ENCODE peak calls at places on chromosomes 7 and 10, in four cellular contexts. Q is dorsolateral prefrontal cortex, H is mammary epithelial cell, M is GM23338. T is an unnamed sample.

GRCh38 chr10:112587709-112588108 is 140.7 kb downstream of the VTI1A start:
- DNase-seq in M (peak; percentile 47), Q (no peak), H (no peak), T (no peak)

GRCh38 chr10:33798754-33799153 is 464.3 kb upstream of the NRP1 start:
- DNase-seq in Q (no peak), H (no peak), M (no peak), T (no peak)

GRCh38 chr10:53401536-53401935 is 629.0 kb upstream of the MBL2 start:
- DNase-seq in H (no peak), M (no peak), Q (no peak), T (no peak)

GRCh38 chr7:32150039-32150438 is 79.8 kb upstream of the PDE1C start:
- DNase-seq in H (no peak), Q (no peak), M (no peak), T (no peak)

GRCh38 chr10:53314856-53315255 is 542.3 kb upstream of the MBL2 start:
- DNase-seq in H (peak; percentile 87), Q (no peak), M (peak; percentile 8), T (peak; percentile 93)

GRCh38 chr7:28986723-28987122 is 28.6 kb upstream of the TRIL start:
- DNase-seq in M (no peak), H (no peak), Q (no peak), T (peak; percentile 46)

GRCh38 chr7:85186521-85187241 is at the start of gene SEMA3D:
- DNase-seq in M (peak; percentile 90), Q (peak; percentile 59), H (peak; percentile 86), T (peak; percentile 48)

GRCh38 chr7:118802726-118803125 is 578.2 kb downstream of the ANKRD7 start:
- DNase-seq in M (no peak), Q (no peak), H (no peak), T (no peak)

GRCh38 chr7:73519867-73520672 is 2.0 kb downstream of the BAZ1B start:
- DNase-seq in M (no peak), Q (no peak), H (peak; percentile 4), T (no peak)

DNA sequence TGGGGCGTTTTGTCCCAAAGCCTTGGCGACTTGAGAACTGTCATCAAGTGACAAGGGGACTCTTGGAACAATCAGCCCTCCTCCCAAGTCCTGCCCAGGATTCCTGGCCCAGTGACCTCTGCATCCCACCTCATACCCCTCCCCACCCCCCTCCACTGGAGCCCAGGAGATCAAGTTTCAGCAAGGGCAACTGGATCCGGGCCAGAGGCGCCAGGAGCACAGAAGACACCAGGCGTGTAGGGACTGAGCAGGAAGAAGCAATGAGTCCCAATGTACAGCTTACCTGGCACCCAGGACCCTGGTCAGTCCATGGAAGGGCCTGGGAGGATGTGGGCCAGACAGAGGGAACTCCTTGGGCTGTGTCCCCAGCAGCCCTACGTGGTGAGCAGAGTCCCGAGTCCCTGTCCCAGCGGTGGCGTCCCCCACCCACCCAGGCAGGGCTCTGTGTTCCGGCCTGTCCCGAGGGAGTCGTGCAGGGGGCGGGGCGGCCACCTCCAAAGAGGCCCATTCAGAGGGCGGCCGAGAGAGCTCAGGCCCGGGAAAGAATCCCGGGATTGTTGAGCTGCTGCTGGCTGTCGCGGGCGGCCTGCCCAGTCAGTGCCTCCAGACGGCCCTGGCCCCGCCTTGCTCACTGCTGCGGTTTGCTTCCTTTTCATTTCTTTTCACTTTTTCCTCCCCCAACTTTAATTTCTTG is 254.1 kb downstream of the TNS3 start:
- DNase-seq in Q (peak; percentile 89), M (peak; percentile 92), H (peak; percentile 62), T (peak; percentile 60)
- H3K4me3 ChIP-seq in Q (peak overlapping the region; percentile 45), M (peak overlapping the region; percentile 53), H (peak overlapping the region; percentile 1), T (peak overlapping the region; percentile 28)

DNA sequence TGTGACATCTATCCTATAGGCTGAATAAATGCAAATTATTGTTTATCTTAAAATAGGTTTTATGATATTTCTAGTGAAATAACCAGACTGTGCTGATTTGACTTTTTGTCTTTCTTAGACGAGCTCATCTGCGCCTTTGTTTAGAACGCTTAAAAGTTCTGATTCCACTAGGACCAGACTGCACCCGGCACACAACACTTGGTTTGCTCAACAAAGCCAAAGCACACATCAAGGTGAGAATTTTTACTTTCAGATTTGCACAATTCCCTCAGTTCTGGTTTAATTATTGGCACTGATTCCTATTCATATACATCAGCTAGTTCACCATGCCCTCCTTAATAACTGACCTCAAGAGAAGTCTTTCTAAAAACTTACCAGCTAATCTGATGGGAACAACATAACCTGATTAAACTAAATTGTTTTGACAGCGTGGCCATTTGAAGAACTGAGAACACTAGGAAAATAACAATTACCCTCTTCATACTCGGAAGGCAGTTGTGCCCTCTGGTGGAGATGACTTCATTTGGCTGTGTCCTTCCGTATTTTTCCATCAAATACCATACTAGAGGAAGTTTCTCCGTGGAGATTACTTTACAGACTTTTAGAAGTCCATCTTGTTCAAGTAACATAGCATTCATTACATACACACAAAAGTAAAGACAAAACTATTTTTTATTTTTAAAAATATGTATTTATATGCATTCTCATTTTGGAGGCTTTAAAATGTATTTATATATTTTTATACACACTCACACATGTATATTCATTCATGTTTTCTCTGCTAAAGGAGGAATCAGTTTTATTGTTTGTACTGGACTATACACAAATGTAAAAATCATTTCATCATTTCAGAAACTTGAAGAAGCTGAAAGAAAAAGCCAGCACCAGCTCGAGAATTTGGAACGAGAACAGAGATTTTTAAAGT is 25.4 kb downstream of the SMNDC1 start:
- DNase-seq in Q (no peak), M (peak; percentile 79), H (peak; percentile 43), T (peak; percentile 31)
- TF ChIP-seq CTCF in Q (peak; percentile 90), M (peak; percentile 72), H (peak; percentile 75), T (peak; percentile 82)

DNA sequence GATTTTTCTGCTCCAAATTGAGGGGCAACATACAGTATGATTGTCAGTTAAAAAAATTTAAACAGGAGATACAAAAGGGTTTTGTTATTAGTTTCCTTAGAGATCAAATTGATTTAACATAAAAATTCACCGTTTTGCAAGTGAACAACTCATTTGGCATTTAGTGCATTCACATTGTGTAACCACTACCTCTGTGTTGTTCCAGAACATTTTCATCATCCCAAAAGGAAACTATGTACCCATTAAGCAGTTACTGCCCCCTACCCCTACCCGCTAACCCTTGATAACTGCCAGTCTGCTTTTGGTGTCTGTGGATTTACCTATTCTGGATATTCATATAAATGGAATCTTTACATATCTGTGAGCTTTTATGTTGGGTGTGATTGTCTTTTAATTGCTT is 3.1 kb downstream of the ZRANB1 start:
- DNase-seq in M (no peak), Q (no peak), H (peak; percentile 6), T (no peak)
- H3K4me3 ChIP-seq in M (peak overlapping the region; percentile 34), Q (no peak overlapping the region), H (no peak overlapping the region), T (no peak overlapping the region)

GRCh38 chr10:132411561-132412253 is 14.7 kb downstream of the PWWP2B start:
- DNase-seq in H (no peak), Q (no peak), M (no peak), T (no peak)
- TF ChIP-seq CTCF in H (no peak), Q (no peak), M (no peak), T (peak; percentile 2)

GRCh38 chr7:149422914-149423285 is 38.0 kb downstream of the ZNF777 start:
- DNase-seq in Q (no peak), H (no peak), M (peak; percentile 49), T (no peak)
- H3K4me3 ChIP-seq in Q (peak overlapping the region; percentile 40), H (no peak overlapping the region), M (peak overlapping the region; percentile 86), T (peak overlapping the region; percentile 47)

GRCh38 chr10:99435986-99436633 is 5.7 kb upstream of the GOT1 start:
- DNase-seq in H (peak; percentile 37), M (peak; percentile 65), Q (no peak), T (no peak)
- TF ChIP-seq CTCF in H (peak; percentile 52), M (peak; percentile 82), Q (peak; percentile 70), T (peak; percentile 51)

GRCh38 chr7:27198138-27198841 is 1.6 kb downstream of the HOXA13 start:
- DNase-seq in M (no peak), Q (no peak), H (no peak), T (no peak)
- H3K4me3 ChIP-seq in M (no peak overlapping the region), Q (no peak overlapping the region), H (no peak overlapping the region), T (no peak overlapping the region)